ENCODE peak calls at places on chromosomes 13 and 19, in nine cellular contexts. O is PC-3; C is AG04450; K is stimulated activated CD4-positive, alpha-beta T cell treated with anti-CD3 and anti-CD28 coated beads, TNF-alpha, amount 100 ng/mL, for 4 hours; F is NCI-H146; L is tibial nerve; X is progenitor cell of endocrine pancreas; W is activated CD4-positive, CD25-positive, alpha-beta regulatory T cell treated with anti-CD3 and anti-CD28 coated beads, Interleukin-2, amount 50 U/mL, for 16 hours; V is GM03348. D is an unnamed sample.

GRCh38 chr19:45577111-45577905 is 7.3 kb downstream of the OPA3 start:
- DNase-seq in O (peak; percentile 95), C (peak; percentile 80), K (no peak), F (no peak), L (no peak), X (peak; percentile 30), W (no peak), V (peak; percentile 75), D (no peak)

GRCh38 chr13:91045351-91046034 is 302.0 kb upstream of the MIR17HG start:
- DNase-seq in O (peak; percentile 33), C (no peak), K (no peak), F (peak; percentile 5), L (no peak), X (no peak), W (no peak), V (peak; percentile 5), D (no peak)

GRCh38 chr13:112806761-112807652 is 117.2 kb downstream of the ATP11A start:
- DNase-seq in O (no peak), C (no peak), K (no peak), F (no peak), L (no peak), X (no peak), W (no peak), V (no peak), D (no peak)

GRCh38 chr13:99973163-99973785 is 1.7 kb upstream of the ZIC5 start:
- DNase-seq in O (no peak), C (no peak), K (no peak), F (no peak), L (no peak), X (no peak), W (no peak), V (no peak), D (no peak)

GRCh38 chr19:54451331-54451871 is 2.4 kb downstream of the LENG8 start:
- DNase-seq in O (peak; percentile 21), C (no peak), K (no peak), F (no peak), L (no peak), X (no peak), W (no peak), V (no peak), D (no peak)

GRCh38 chr19:5316138-5316537 is 24.5 kb downstream of the PTPRS start:
- DNase-seq in O (no peak), C (no peak), K (no peak), F (no peak), L (no peak), X (no peak), W (no peak), V (no peak), D (no peak)

GRCh38 chr19:49588370-49589122 is 2.4 kb upstream of the PRR12 start:
- DNase-seq in O (no peak), C (no peak), K (no peak), F (no peak), L (no peak), X (no peak), W (no peak), V (no peak), D (no peak)

GRCh38 chr19:33468361-33469170 is 53.0 kb downstream of the PEPD start:
- DNase-seq in O (no peak), C (no peak), K (no peak), F (no peak), L (no peak), X (no peak), W (no peak), V (no peak), D (no peak)

GRCh38 chr19:10292206-10292788 is 2.5 kb downstream of the ICAM5 start:
- DNase-seq in O (peak; percentile 83), C (no peak), K (peak; percentile 47), F (peak; percentile 85), L (peak; percentile 61), X (peak; percentile 60), W (peak; percentile 34), V (peak; percentile 91), D (peak; percentile 56)

GRCh38 chr19:38034153-38034835 is 127.3 kb downstream of the SIPA1L3 start:
- DNase-seq in O (no peak), C (no peak), K (no peak), F (peak; percentile 20), L (peak; percentile 33), X (no peak), W (no peak), V (no peak), D (no peak)

GRCh38 chr19:36213793-36214387 is 575 bp downstream of the ZNF565 start:
- DNase-seq in O (peak; percentile 1), C (no peak), K (no peak), F (peak; percentile 18), L (peak; percentile 27), X (no peak), W (no peak), V (no peak), D (no peak)

GRCh38 chr19:9863759-9864158 is 28.6 kb downstream of the PIN1 start:
- DNase-seq in O (no peak), C (no peak), K (no peak), F (no peak), L (no peak), X (no peak), W (no peak), V (no peak), D (no peak)

GRCh38 chr13:32528358-32528757 is 10.2 kb downstream of the N4BP2L2 start:
- DNase-seq in O (no peak), C (no peak), K (no peak), F (no peak), L (no peak), X (no peak), W (no peak), V (peak; percentile 29), D (no peak)

GRCh38 chr13:44739120-44739519 is 163.0 kb upstream of the TSC22D1 start:
- DNase-seq in O (no peak), C (no peak), K (no peak), F (no peak), L (no peak), X (no peak), W (no peak), V (no peak), D (no peak)

GRCh38 chr19:44587863-44588752 is 25.3 kb upstream of the IGSF23 start:
- DNase-seq in O (peak; percentile 86), C (peak; percentile 86), K (no peak), F (no peak), L (no peak), X (no peak), W (no peak), V (peak; percentile 71), D (no peak)

GRCh38 chr13:81487151-81487550 is 1146.2 kb upstream of the SPRY2 start:
- DNase-seq in O (peak; percentile 61), C (no peak), K (no peak), F (peak; percentile 21), L (no peak), X (no peak), W (no peak), V (no peak), D (no peak)

D was measured in stimulated activated CD8-positive, alpha-beta memory T cell treated with anti-CD3 and anti-CD28 coated beads, Interleukin-7, amount 100 ng/mL, for 24 hours.